ENCODE peak calls at places on chromosomes 4 and X, in five cellular contexts. P is caudate nucleus, R is right lobe of liver, Z is ovary, N is mammary epithelial cell. G is an unnamed sample.
A peak's percentile ranks its signal among the peaks of the same experiment; 100 is the strongest.

GRCh38 chr4:159341486-159341885 is 238.6 kb downstream of the RAPGEF2 start:
- DNase-seq in N (peak; percentile 30), R (no peak), Z (no peak), P (no peak), G (no peak)

GRCh38 chr4:10457255-10457801 is at the start of gene ZNF518B:
- DNase-seq in P (no peak), N (peak; percentile 55), R (peak; percentile 78), Z (peak; percentile 62), G (no peak)

GRCh38 chr4:140052050-140052449 is 101.9 kb downstream of the MAML3 start:
- DNase-seq in P (no peak), N (peak; percentile 29), R (no peak), Z (peak; percentile 59), G (no peak)

GRCh38 chr4:174847801-174848427 is 18.9 kb upstream of the GLRA3 start:
- DNase-seq in R (no peak), Z (no peak), N (no peak), P (no peak), G (no peak)

GRCh38 chrX:31168596-31168995 is 96.8 kb upstream of the FTHL17 start:
- DNase-seq in P (no peak), Z (no peak), R (no peak), N (no peak), G (no peak)

GRCh38 chrX:123236868-123237267 is 52.8 kb downstream of the GRIA3 start:
- DNase-seq in N (no peak), Z (no peak), P (no peak), R (no peak), G (no peak)

GRCh38 chrX:114038358-114038757 is 545.5 kb upstream of the HTR2C start:
- DNase-seq in R (no peak), Z (no peak), P (no peak), N (no peak), G (no peak)

GRCh38 chr4:29539226-29539625 is 1180.9 kb upstream of the PCDH7 start:
- DNase-seq in Z (no peak), N (no peak), R (no peak), P (no peak), G (no peak)

GRCh38 chr4:104901438-104901837 is 245.2 kb upstream of the TET2 start:
- DNase-seq in Z (no peak), P (no peak), N (peak; percentile 2), R (no peak), G (peak; percentile 41)

GRCh38 chrX:44875185-44875489 is 2.1 kb downstream of the KDM6A start:
- DNase-seq in Z (no peak), R (no peak), P (no peak), N (no peak), G (no peak)

GRCh38 chr4:26281876-26282275 is 38.9 kb upstream of the RBPJ start:
- DNase-seq in N (no peak), R (no peak), P (no peak), Z (no peak), G (no peak)

GRCh38 chr4:107629318-107629717 is 90.7 kb downstream of the PAPSS1 start:
- DNase-seq in P (no peak), R (no peak), Z (no peak), N (no peak), G (no peak)

GRCh38 chrX:97691901-97692455 is 808.3 kb downstream of the RPA4 start:
- DNase-seq in R (no peak), Z (no peak), N (no peak), P (no peak), G (no peak)

GRCh38 chr4:1012031-1012739 is 759 bp downstream of the FGFRL1 start:
- DNase-seq in P (no peak), N (peak; percentile 40), R (peak; percentile 81), Z (peak; percentile 65), G (no peak)

GRCh38 chr4:1992468-1993168 is 16.2 kb downstream of the NELFA start:
- DNase-seq in P (no peak), R (no peak), Z (peak; percentile 13), N (no peak), G (no peak)

GRCh38 chrX:118495061-118495921 is at the start of gene DOCK11:
- DNase-seq in P (peak; percentile 13), R (peak; percentile 79), N (peak; percentile 48), Z (peak; percentile 75), G (peak; percentile 34)
- H3K27ac ChIP-seq in P (peak within 1 kb of the TSS; percentile 50), R (peak within 1 kb of the TSS; percentile 53), N (no peak within 1 kb of the TSS), Z (peak within 1 kb of the TSS; percentile 44), G (peak within 1 kb of the TSS; percentile 66)

GRCh38 chrX:12894074-12894691 is 12.2 kb upstream of the TLR8 start:
- DNase-seq in P (no peak), R (no peak), Z (peak; percentile 21), N (no peak), G (no peak)

GRCh38 chrX:12896935-12897334 is 9.5 kb upstream of the TLR8 start:
- DNase-seq in N (no peak), R (no peak), Z (no peak), P (no peak), G (no peak)

GRCh38 chrX:12899506-12899905 is 6.9 kb upstream of the TLR8 start:
- DNase-seq in N (no peak), R (no peak), P (no peak), Z (no peak), G (no peak)

GRCh38 chrX:12898073-12898472 is 8.3 kb upstream of the TLR8 start:
- DNase-seq in Z (no peak), R (no peak), N (no peak), P (no peak), G (no peak)

GRCh38 chrX:12895856-12896255 is 10.6 kb upstream of the TLR8 start:
- DNase-seq in R (no peak), P (no peak), N (no peak), Z (no peak), G (no peak)
- H3K27ac ChIP-seq in R (no peak overlapping the region), P (no peak overlapping the region), N (no peak overlapping the region), Z (no peak overlapping the region), G (no peak overlapping the region)

DNA sequence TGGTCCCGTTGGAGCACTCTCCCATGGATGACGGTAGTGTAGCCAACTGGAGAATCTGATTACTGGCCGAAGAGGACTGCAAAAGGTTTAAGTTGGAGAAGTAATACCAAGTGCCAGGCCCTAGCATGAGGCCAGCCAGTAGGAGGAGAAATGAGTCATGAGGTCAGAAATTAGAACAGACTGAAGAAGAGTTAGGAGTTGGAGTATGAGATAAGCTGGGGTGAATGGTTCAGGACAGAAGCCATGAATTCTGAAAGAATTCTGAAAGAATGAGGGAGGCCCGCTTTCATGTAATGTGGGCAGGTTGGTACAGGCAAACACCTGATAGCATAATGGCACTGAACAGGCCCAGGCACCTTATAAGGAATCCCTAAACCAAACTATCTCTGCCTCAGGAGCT is 18.4 kb upstream of the STK26 start:
- DNase-seq in P (no peak), N (peak; percentile 67), R (no peak), Z (no peak), G (no peak)
- H3K27ac ChIP-seq in P (no peak overlapping the region), N (no peak overlapping the region), R (no peak overlapping the region), Z (no peak overlapping the region), G (no peak overlapping the region)

DNA sequence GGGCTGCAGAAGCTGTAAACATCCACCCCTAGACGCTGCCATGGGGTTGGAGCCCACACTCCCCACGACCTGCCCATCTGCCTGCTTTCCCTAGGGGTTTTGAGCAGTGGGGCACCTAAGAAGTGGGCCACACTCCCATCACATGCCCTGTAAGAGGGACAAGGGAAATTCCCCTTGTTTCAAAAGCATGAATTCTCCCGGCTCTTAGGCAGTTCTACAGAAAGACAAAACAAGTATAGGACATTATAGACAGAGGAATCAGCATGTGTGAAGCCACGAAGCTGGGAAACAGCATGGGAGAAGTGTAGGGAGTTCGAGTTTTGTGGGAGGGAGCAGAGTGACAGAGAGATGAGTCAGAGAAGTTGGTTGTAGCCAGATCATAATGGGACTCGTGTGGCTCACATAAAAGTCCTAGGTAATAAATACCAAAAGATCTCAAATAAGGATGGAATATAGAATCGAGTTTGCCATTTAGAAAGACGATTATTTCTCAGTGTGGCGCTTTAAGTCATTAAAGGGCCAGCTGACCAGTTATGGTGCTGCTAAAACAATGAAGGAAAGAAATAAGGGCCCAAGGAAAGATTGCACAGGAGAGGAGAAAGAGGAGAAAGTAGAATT is 23.9 kb downstream of the APOO start:
- DNase-seq in N (peak; percentile 89), P (no peak), R (no peak), Z (no peak), G (no peak)
- H3K27ac ChIP-seq in N (peak overlapping the region; percentile 49), P (no peak overlapping the region), R (no peak overlapping the region), Z (no peak overlapping the region), G (no peak overlapping the region)

GRCh38 chrX:100435726-100436125 is 25.7 kb upstream of the PCDH19 start:
- DNase-seq in P (no peak), R (no peak), N (no peak), Z (no peak), G (no peak)
- H3K27ac ChIP-seq in P (no peak overlapping the region), R (no peak overlapping the region), N (no peak overlapping the region), Z (no peak overlapping the region), G (no peak overlapping the region)

DNA sequence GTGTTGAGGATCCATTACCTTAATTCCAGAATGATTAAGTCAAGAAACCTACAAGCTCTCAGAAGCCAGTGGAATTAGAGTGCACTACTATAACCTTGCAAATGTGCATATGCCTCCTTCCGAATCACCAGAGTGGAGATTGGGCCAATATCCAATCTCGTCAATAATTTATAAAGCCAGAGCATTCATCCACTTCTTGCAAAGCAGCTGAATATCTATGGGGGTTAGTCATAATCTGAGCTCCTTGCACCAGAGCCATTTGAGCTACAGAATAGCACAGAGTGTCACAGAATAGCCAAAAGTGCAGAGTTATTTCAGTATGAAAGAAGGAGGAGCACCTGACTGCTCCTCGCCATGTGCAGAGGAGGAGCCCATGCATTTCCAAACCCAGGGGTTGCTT is 69.2 kb upstream of the MTM1 start:
- DNase-seq in N (no peak), Z (no peak), R (no peak), P (no peak), G (no peak)
- H3K27ac ChIP-seq in N (no peak overlapping the region), Z (no peak overlapping the region), R (no peak overlapping the region), P (no peak overlapping the region), G (no peak overlapping the region)

GRCh38 chr4:22515145-22515887 is 550 bp downstream of the ADGRA3 start:
- DNase-seq in P (peak; percentile 4), R (peak; percentile 85), Z (peak; percentile 65), N (peak; percentile 74), G (peak; percentile 13)

GRCh38 chr4:22515888-22516541 is at the start of gene ADGRA3:
- DNase-seq in R (peak; percentile 88), P (peak; percentile 23), N (peak; percentile 72), Z (peak; percentile 77), G (peak; percentile 62)

GRCh38 chr4:22514431-22514830 is 1.4 kb downstream of the ADGRA3 start:
- DNase-seq in P (no peak), R (no peak), N (no peak), Z (no peak), G (no peak)

GRCh38 chr4:22512306-22512705 is 3.6 kb downstream of the ADGRA3 start:
- DNase-seq in Z (no peak), N (no peak), P (no peak), R (no peak), G (no peak)

DNA sequence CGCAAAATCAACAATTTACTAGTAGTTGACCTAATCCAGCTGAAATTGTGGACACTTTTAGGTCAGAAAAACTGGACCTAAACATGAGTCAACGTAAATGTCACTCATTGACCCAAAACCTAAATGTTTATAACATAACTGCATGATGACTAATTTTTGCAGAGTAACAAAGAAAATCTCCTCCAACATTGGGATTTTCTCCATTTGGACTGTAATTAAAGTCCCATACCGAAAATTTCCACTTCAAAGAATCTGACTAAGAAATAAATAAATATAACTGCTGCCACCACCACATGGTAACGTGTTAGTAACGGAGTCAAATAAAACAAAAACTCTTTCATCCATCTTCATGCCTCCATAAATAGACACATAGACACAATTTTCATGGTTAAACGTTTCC is 1.9 kb downstream of the ADGRA3 start:
- DNase-seq in N (peak; percentile 52), R (no peak), Z (no peak), P (no peak), G (no peak)
- H3K27ac ChIP-seq in N (peak overlapping the region; percentile 87), R (peak overlapping the region; percentile 85), Z (no peak overlapping the region), P (no peak overlapping the region), G (no peak overlapping the region)

GRCh38 chr4:169859366-169860216 is 101.8 kb upstream of the HPF1 start:
- DNase-seq in R (no peak), P (no peak), N (no peak), Z (no peak), G (no peak)

GRCh38 chr4:169861592-169861991 is 103.8 kb upstream of the HPF1 start:
- DNase-seq in P (no peak), Z (no peak), R (no peak), N (no peak), G (no peak)
- H3K27ac ChIP-seq in P (no peak overlapping the region), Z (no peak overlapping the region), R (no peak overlapping the region), N (no peak overlapping the region), G (no peak overlapping the region)

G was measured in substantia nigra.